ENCODE peak calls at places on chromosomes 13 and 19, in four cellular contexts. I is H1, Y is left lung, V is thyroid gland. M is an unnamed sample.
A peak's percentile ranks its signal among the peaks of the same experiment; 100 is the strongest.

GRCh38 chr13:114237415-114238112 is 2.9 kb downstream of the CDC16 start:
- DNase-seq in I (no peak), Y (no peak), V (no peak), M (no peak)

GRCh38 chr19:45344621-45345505 is 4.3 kb downstream of the KLC3 start:
- DNase-seq in I (no peak), Y (no peak), V (no peak), M (no peak)

GRCh38 chr19:40740747-40741146 is 9.5 kb downstream of the ACTMAP start:
- DNase-seq in I (no peak), Y (no peak), V (no peak), M (peak; percentile 78)

GRCh38 chr19:2800506-2800905 is 15.2 kb downstream of the THOP1 start:
- DNase-seq in I (no peak), Y (no peak), V (no peak), M (no peak)

GRCh38 chr13:46622918-46623256 is 69.9 kb downstream of the LRCH1 start:
- DNase-seq in I (no peak), Y (no peak), V (peak; percentile 36), M (peak; percentile 63)

GRCh38 chr19:1221141-1221903 is 15.7 kb downstream of the STK11 start:
- DNase-seq in I (peak; percentile 78), Y (no peak), V (peak; percentile 44), M (no peak)

GRCh38 chr13:114248011-114248410 is 13.3 kb downstream of the CDC16 start:
- DNase-seq in I (no peak), Y (no peak), V (no peak), M (peak; percentile 19)

GRCh38 chr19:32817913-32818476 is 51.6 kb downstream of the SLC7A9 start:
- DNase-seq in I (no peak), Y (no peak), V (no peak), M (no peak)

GRCh38 chr13:25901460-25902376 is 150.1 kb downstream of the SHISA2 start:
- DNase-seq in I (no peak), Y (no peak), V (no peak), M (no peak)

GRCh38 chr19:46861691-46862503 is 1.1 kb downstream of the ARHGAP35 start:
- DNase-seq in I (no peak), Y (peak; percentile 38), V (peak; percentile 29), M (no peak)

GRCh38 chr19:13023666-13024065 is 28.4 kb downstream of the NFIX start:
- DNase-seq in I (no peak), Y (no peak), V (no peak), M (no peak)

GRCh38 chr19:44646049-44646416 is 2.3 kb downstream of the PVR start:
- DNase-seq in I (no peak), Y (no peak), V (no peak), M (no peak)

GRCh38 chr19:41323430-41324125 is 13.6 kb downstream of the CCDC97 start:
- DNase-seq in I (no peak), Y (peak; percentile 67), V (peak; percentile 18), M (peak; percentile 95)

GRCh38 chr13:75425216-75426009 is 56.6 kb downstream of the TBC1D4 start:
- DNase-seq in I (no peak), Y (no peak), V (no peak), M (no peak)

GRCh38 chr13:74683411-74683810 is 549.2 kb upstream of the KLF12 start:
- DNase-seq in I (no peak), Y (no peak), V (no peak), M (no peak)

GRCh38 chr19:16415806-16416205 is 56.0 kb downstream of the EPS15L1 start:
- DNase-seq in I (no peak), Y (no peak), V (no peak), M (no peak)

GRCh38 chr13:67763316-67763715 is 533.2 kb upstream of the PCDH9 start:
- DNase-seq in I (no peak), Y (no peak), V (no peak), M (no peak)

GRCh38 chr19:16374436-16374835 is 49.8 kb downstream of the KLF2 start:
- DNase-seq in I (no peak), Y (no peak), V (no peak), M (no peak)

GRCh38 chr19:58107778-58108545 is 9.9 kb upstream of the ZSCAN18 start:
- DNase-seq in I (no peak), Y (no peak), V (no peak), M (no peak)

GRCh38 chr19:58108546-58108817 is 10.5 kb upstream of the ZSCAN18 start:
- DNase-seq in I (no peak), Y (no peak), V (no peak), M (no peak)
- TF ChIP-seq CTCF in I (no peak), Y (no peak), V (no peak), M (no peak)

GRCh38 chr13:108609353-108609752 is 20.1 kb upstream of the MYO16 start:
- DNase-seq in I (no peak), Y (no peak), V (no peak), M (peak; percentile 10)
- TF ChIP-seq CTCF in I (peak; percentile 43), Y (no peak), V (peak; percentile 10), M (peak; percentile 50)

DNA sequence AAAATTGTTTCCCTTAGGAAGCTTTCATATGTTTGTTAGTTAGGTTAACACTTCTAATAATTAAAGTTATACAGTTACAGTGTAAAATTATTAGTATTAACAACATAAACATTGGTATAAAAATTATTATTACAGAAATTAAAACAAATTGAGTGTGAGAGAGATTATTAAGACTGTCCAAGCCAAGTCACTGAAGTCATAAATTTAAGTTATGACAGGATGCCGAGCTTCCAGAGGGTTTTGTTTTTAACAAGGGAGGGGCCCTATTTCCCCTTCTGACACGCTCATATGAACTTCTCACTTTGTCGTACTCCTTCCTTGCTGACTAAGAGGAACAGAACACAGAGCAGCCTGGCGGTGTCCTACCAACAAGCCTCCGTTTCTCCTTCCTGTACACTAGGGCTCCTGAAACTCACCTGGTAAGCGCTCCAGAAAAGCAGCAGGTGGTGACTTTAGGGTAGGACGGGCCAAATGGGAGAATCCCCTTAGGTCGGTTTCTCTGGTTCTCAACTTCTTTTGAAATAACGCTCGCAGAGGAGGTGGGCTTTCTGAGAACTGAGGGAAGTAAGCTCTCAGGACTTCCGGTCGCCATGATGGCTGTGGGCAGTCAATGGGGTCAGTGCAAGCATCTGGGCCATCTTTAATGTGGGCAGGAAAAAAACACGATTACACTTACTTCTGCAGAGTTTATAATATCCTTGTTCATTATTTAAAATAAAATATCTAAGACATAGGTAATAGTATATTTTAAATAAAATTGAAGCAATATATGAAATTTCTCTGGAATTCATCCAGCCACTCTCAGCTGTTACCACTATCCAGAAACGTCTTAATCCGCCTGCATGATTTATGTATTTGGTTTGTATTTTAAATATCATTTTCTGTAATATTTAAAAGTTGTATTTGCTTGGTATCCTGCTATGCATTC is at the start of gene CARD8:
- DNase-seq in I (peak; percentile 70), Y (peak; percentile 86), V (peak; percentile 83), M (peak; percentile 60)
- TF ChIP-seq CTCF in I (no peak), Y (no peak), V (no peak), M (no peak)

GRCh38 chr13:52669677-52670076 is 17.0 kb downstream of the SUGT1 start:
- DNase-seq in I (no peak), Y (no peak), V (no peak), M (no peak)
- TF ChIP-seq CTCF in I (no peak), Y (no peak), V (no peak), M (no peak)